ENCODE peak calls at places on chromosomes 6 and 20, in six cellular contexts. P, V, M, Q, K and Z are unnamed samples.

GRCh38 chr6:72363844-72364740 is 257.8 kb upstream of the KCNQ5 start:
- DNase-seq in P (no peak), V (peak), M (no peak), Q (peak), K (no peak), Z (no peak)

GRCh38 chr6:23350752-23351453 is 775.1 kb upstream of the NRSN1 start:
- DNase-seq in P (no peak), V (no peak), M (no peak), Q (no peak), K (no peak), Z (no peak)

GRCh38 chr6:10210052-10210451 is 204.8 kb downstream of the TFAP2A start:
- DNase-seq in P (no peak), V (peak), M (no peak), Q (no peak), K (no peak), Z (no peak)

GRCh38 chr6:163872335-163872734 is 457.8 kb downstream of the QKI start:
- DNase-seq in P (no peak), V (no peak), M (no peak), Q (peak), K (no peak), Z (no peak)

GRCh38 chr6:147742445-147742844 is 234.0 kb downstream of the SAMD5 start:
- DNase-seq in P (no peak), V (no peak), M (no peak), Q (no peak), K (no peak), Z (no peak)

GRCh38 chr20:57653910-57654309 is 33.7 kb upstream of the ZBP1 start:
- DNase-seq in P (no peak), V (no peak), M (no peak), Q (no peak), K (no peak), Z (no peak)

GRCh38 chr6:45577836-45578504 is 200.2 kb upstream of the SUPT3H start:
- DNase-seq in P (no peak), V (no peak), M (no peak), Q (peak), K (no peak), Z (no peak)

GRCh38 chr20:62401331-62401779 is 5.7 kb downstream of the CABLES2 start:
- DNase-seq in P (no peak), V (no peak), M (no peak), Q (no peak), K (no peak), Z (no peak)

GRCh38 chr6:17381429-17382147 is 11.8 kb upstream of the CAP2 start:
- DNase-seq in P (no peak), V (peak), M (no peak), Q (peak), K (no peak), Z (no peak)

GRCh38 chr6:10510592-10511367 is 10.4 kb upstream of the GCNT2 start:
- DNase-seq in P (peak), V (peak), M (peak), Q (peak), K (no peak), Z (peak)

GRCh38 chr6:22829070-22829469 is 259.7 kb downstream of the HDGFL1 start:
- DNase-seq in P (no peak), V (no peak), M (no peak), Q (no peak), K (no peak), Z (no peak)

GRCh38 chr6:149008741-149009140 is 261.9 kb downstream of the UST start:
- DNase-seq in P (no peak), V (no peak), M (no peak), Q (no peak), K (no peak), Z (no peak)

DNA sequence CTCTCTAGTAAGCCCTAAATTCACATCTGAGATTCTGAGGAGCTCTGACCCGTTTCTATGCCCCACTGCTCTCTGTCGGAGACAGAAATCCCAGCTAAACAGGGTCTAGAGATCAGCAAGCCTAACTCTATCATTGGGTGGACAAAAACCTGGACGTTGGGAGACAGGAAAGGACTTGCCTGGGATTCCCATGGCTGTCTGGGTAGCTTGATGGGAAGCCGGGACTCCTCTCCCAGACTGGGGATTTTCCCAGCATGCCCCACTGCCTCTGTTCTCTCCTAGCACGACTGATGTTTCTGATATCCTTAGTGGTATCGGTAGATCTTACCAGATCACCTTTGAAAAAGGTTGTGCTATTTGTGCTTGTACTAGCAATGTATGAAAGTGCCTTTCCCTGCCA is 22.9 kb downstream of the DUSP22 start:
- DNase-seq in P (no peak), V (no peak), M (no peak), Q (no peak), K (no peak), Z (no peak)
- TF ChIP-seq CTCF in P (no peak), V (no peak), M (no peak), Q (no peak), K (no peak), Z (no peak)

GRCh38 chr6:26270121-26270861 is 94.7 kb upstream of the BTN3A2 start:
- DNase-seq in P (no peak), V (no peak), M (no peak), Q (peak), K (no peak), Z (no peak)
- TF ChIP-seq CTCF in P (no peak), V (no peak), M (no peak), Q (peak), K (no peak), Z (peak)

GRCh38 chr6:38796850-38797249 is 81.7 kb downstream of the DNAH8 start:
- DNase-seq in P (no peak), V (no peak), M (no peak), Q (no peak), K (no peak), Z (no peak)
- TF ChIP-seq CTCF in P (no peak), V (no peak), M (no peak), Q (no peak), K (no peak), Z (no peak)

GRCh38 chr6:15644904-15645303 is 17.9 kb downstream of the DTNBP1 start:
- DNase-seq in P (no peak), V (no peak), M (no peak), Q (no peak), K (no peak), Z (no peak)

GRCh38 chr6:15638373-15638772 is 24.5 kb downstream of the DTNBP1 start:
- DNase-seq in P (no peak), V (no peak), M (no peak), Q (no peak), K (no peak), Z (no peak)

GRCh38 chr6:15643542-15643941 is 19.3 kb downstream of the DTNBP1 start:
- DNase-seq in P (no peak), V (no peak), M (no peak), Q (no peak), K (no peak), Z (no peak)

DNA sequence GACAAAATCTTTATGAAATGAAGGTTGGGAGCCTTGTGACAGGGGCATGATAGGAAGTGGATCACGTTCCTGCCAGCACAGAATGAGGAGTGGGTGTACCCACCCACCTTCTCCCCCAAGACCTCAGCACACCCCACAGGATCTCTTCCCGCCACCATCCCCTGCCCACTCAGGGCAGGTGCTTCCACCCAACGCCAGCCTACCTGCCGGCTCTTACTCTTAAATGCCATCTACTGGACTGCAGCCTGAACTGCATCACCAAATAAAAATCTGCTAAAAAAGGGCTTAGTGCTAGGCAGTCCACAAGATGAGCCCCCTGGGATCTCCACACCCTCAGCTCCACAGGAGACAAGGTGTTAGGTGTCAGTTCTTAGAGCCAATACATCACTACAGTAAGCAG is 20.6 kb downstream of the DTNBP1 start:
- DNase-seq in P (no peak), V (no peak), M (no peak), Q (no peak), K (no peak), Z (no peak)
- TF ChIP-seq CTCF in P (no peak), V (no peak), M (peak), Q (peak), K (no peak), Z (peak)

DNA sequence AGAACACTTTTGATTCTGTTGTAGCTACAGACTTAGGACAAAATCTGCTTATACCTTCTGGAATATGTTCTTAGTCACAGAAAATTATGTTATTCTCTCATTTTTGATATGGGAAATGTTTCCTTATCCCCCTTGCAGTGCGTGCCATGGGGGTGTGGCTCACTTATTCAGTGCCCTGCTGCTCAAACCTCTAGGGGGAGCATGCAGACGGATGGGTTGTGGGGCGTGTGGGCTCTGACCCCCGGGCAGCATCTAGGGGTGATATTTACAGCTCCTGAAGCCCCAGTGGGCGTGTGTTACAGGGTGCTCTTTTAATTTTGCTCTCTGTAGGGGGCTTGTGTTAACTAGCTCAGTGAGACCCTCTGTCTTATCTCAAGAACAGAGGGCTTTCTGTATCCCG is 61.3 kb upstream of the FERMT1 start:
- DNase-seq in P (no peak), V (no peak), M (no peak), Q (no peak), K (no peak), Z (no peak)
- TF ChIP-seq CTCF in P (no peak), V (no peak), M (peak), Q (no peak), K (no peak), Z (no peak)

GRCh38 chr20:14778875-14779274 is 441.5 kb upstream of the FLRT3 start:
- DNase-seq in P (no peak), V (no peak), M (no peak), Q (no peak), K (no peak), Z (no peak)

GRCh38 chr20:14775778-14776177 is 438.4 kb upstream of the FLRT3 start:
- DNase-seq in P (no peak), V (peak), M (no peak), Q (peak), K (no peak), Z (no peak)

GRCh38 chr20:14778096-14778495 is 440.7 kb upstream of the FLRT3 start:
- DNase-seq in P (no peak), V (no peak), M (no peak), Q (no peak), K (no peak), Z (no peak)

GRCh38 chr20:14780508-14780907 is 443.1 kb upstream of the FLRT3 start:
- DNase-seq in P (no peak), V (no peak), M (no peak), Q (no peak), K (no peak), Z (no peak)

GRCh38 chr20:14777571-14777970 is 440.2 kb upstream of the FLRT3 start:
- DNase-seq in P (no peak), V (no peak), M (no peak), Q (no peak), K (no peak), Z (no peak)
- TF ChIP-seq CTCF in P (no peak), V (no peak), M (no peak), Q (no peak), K (no peak), Z (no peak)

DNA sequence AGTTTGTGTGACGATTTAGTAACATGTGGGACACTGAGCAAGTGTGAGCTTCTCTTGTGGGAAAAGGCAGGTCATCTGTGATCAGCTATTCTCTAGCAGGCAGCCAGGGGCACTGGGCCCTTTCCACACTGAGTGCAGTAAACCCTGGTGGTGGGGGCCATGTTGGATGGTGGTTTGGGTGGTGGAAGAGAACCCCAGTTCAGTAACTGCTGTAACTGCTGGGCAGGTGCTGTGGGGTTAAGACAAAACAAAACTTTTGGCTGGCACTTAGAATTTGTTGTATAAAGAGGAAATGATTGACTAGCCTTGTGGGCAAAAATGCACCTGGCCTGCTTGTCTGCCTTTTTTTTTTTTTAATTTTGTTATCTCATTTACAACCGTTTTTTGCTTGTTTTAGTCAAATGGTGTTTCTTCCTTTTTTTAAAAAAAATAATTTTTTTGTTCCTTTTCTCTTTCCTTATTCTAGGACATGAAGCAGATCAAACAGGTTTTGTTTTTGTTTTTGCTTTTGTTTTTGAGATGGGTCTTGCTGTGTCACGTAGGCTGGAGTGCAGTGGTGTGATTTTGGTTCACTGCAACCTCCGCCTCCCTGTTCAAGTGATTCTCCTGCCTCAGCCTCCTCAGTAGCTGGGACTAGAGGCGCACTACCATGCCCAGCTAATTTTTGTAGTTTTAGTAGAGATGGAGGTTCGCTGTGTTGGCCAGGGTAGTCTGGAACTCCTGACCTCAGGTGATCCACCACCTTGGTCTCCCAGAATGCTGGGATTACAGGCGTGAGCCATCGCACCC is 59.8 kb downstream of the IGF2R start:
- DNase-seq in P (no peak), V (peak), M (no peak), Q (no peak), K (no peak), Z (no peak)
- TF ChIP-seq CTCF in P (no peak), V (peak), M (no peak), Q (no peak), K (no peak), Z (no peak)